ENCODE peak calls at places on chromosomes 4 and X, in eight cellular contexts. A is body of pancreas; M is activated naive CD4-positive, alpha-beta T cell; P is ureter; Y is endothelial cell; J is NCI-H748 treated with DMSO at 0.1 percent for 48 hours; S is D341Med; L is kidney tubule cell. V is an unnamed sample.

GRCh38 chrX:66150188-66150587 is 13.9 kb upstream of the HEPH start:
- DNase-seq in A (no peak), M (no peak), P (no peak), Y (no peak), J (no peak), S (no peak), L (no peak), V (no peak)

GRCh38 chrX:119502727-119503483 is 34.7 kb downstream of the SLC25A5 start:
- DNase-seq in A (peak), M (no peak), P (peak), Y (no peak), J (peak), S (no peak), L (peak), V (no peak)

GRCh38 chr4:101020956-101021355 is 326.4 kb downstream of the PPP3CA start:
- DNase-seq in A (no peak), M (no peak), P (no peak), Y (no peak), J (no peak), S (no peak), L (peak), V (no peak)

GRCh38 chr4:86977621-86978184 is 42.9 kb downstream of the AFF1 start:
- DNase-seq in A (peak), M (no peak), P (no peak), Y (no peak), J (peak), S (no peak), L (peak), V (no peak)

GRCh38 chr4:34731045-34731444 is 1513.3 kb downstream of the ARAP2 start:
- DNase-seq in A (no peak), M (no peak), P (no peak), Y (no peak), J (no peak), S (no peak), L (no peak), V (no peak)

GRCh38 chr4:872241-872981 is 46.5 kb upstream of the CPLX1 start:
- DNase-seq in A (no peak), M (no peak), P (no peak), Y (no peak), J (no peak), S (no peak), L (no peak), V (no peak)

GRCh38 chr4:15656038-15656470 is 897 bp upstream of the FBXL5 start:
- DNase-seq in A (no peak), M (no peak), P (no peak), Y (no peak), J (peak), S (no peak), L (no peak), V (peak)

GRCh38 chrX:111071542-111072277 is 24.3 kb upstream of the PAK3 start:
- DNase-seq in A (no peak), M (no peak), P (no peak), Y (no peak), J (no peak), S (no peak), L (no peak), V (no peak)

GRCh38 chr4:8372506-8373070 is 67.9 kb downstream of the ACOX3 start:
- DNase-seq in A (no peak), M (no peak), P (no peak), Y (no peak), J (no peak), S (no peak), L (no peak), V (no peak)

GRCh38 chrX:66717926-66718325 is 79.0 kb upstream of the EDA2R start:
- DNase-seq in A (no peak), M (no peak), P (no peak), Y (no peak), J (no peak), S (no peak), L (no peak), V (no peak)

GRCh38 chr4:156685308-156685707 is 286.3 kb downstream of the PDGFC start:
- DNase-seq in A (no peak), M (no peak), P (no peak), Y (no peak), J (no peak), S (no peak), L (peak), V (no peak)

V was measured in testis.